ENCODE peak calls at places on chromosome 20, in seven cellular contexts. G is stimulated activated CD8-positive, alpha-beta memory T cell treated with anti-CD3 and anti-CD28 coated beads, Interleukin-7, amount 100 ng/mL, for 1 hour; A is hippocampal formation; B is progenitor cell of endocrine pancreas; Q is mesothelial cell of epicardium; I is IMR-90; V is lung microvascular endothelial cell. P is an unnamed sample.

GRCh38 chr20:841568-842546 is 8.3 kb downstream of the FAM110A start:
- DNase-seq in A (no peak), I (no peak), Q (no peak), V (no peak), G (no peak), B (peak), P (no peak)

GRCh38 chr20:53829706-53830521 is 236.3 kb upstream of the ZNF217 start:
- DNase-seq in B (no peak), I (peak), A (no peak), V (peak), Q (no peak), G (no peak), P (no peak)

GRCh38 chr20:49990310-49990720 is 7.5 kb downstream of the SNAI1 start:
- DNase-seq in G (no peak), V (peak), I (no peak), A (peak), Q (no peak), B (no peak), P (no peak)

GRCh38 chr20:33273117-33273851 is 9.7 kb upstream of the BPIFB1 start:
- DNase-seq in G (no peak), B (no peak), V (no peak), Q (no peak), I (no peak), A (no peak), P (no peak)

GRCh38 chr20:48556956-48557355 is 270.8 kb downstream of the PREX1 start:
- DNase-seq in G (no peak), A (no peak), B (no peak), V (no peak), Q (no peak), I (no peak), P (no peak)

GRCh38 chr20:60242836-60243520 is 284.8 kb downstream of the CDH26 start:
- DNase-seq in A (no peak), V (no peak), G (no peak), Q (no peak), I (peak), B (no peak), P (no peak)

GRCh38 chr20:44271915-44272663 is 25.0 kb downstream of the GDAP1L1 start:
- DNase-seq in B (no peak), A (no peak), Q (no peak), G (no peak), V (no peak), I (no peak), P (no peak)

GRCh38 chr20:53578492-53579222 is 15.0 kb downstream of the ZNF217 start:
- DNase-seq in B (peak), I (peak), V (peak), A (peak), Q (no peak), G (no peak), P (no peak)

GRCh38 chr20:57632286-57632685 is 12.1 kb upstream of the ZBP1 start:
- DNase-seq in V (no peak), B (no peak), A (no peak), G (no peak), Q (no peak), I (no peak), P (no peak)

GRCh38 chr20:59395729-59396128 is 95.3 kb downstream of the EDN3 start:
- DNase-seq in A (no peak), I (no peak), Q (no peak), B (no peak), V (no peak), G (no peak), P (no peak)

GRCh38 chr20:24650091-24650490 is 180.7 kb downstream of the SYNDIG1 start:
- DNase-seq in V (no peak), B (no peak), G (no peak), I (peak), A (no peak), Q (no peak), P (no peak)

GRCh38 chr20:37886851-37887297 is 16.1 kb upstream of the VSTM2L start:
- DNase-seq in G (no peak), Q (no peak), V (no peak), B (no peak), I (no peak), A (no peak), P (no peak)

GRCh38 chr20:57458400-57459160 is 66.4 kb downstream of the CTCFL start:
- DNase-seq in V (no peak), I (no peak), G (no peak), A (peak), B (no peak), Q (no peak), P (no peak)

GRCh38 chr20:45833030-45833882 is at the start of gene SNX21:
- DNase-seq in A (peak), Q (peak), V (peak), I (peak), B (peak), G (no peak), P (peak)

GRCh38 chr20:50663095-50663821 is 28.1 kb downstream of the RIPOR3 start:
- DNase-seq in A (no peak), G (no peak), I (no peak), Q (no peak), V (no peak), B (no peak), P (no peak)

GRCh38 chr20:54165803-54166202 is 8.0 kb downstream of the CYP24A1 start:
- DNase-seq in A (no peak), V (no peak), B (no peak), Q (no peak), G (no peak), I (no peak), P (no peak)

GRCh38 chr20:381581-382290 is 1.2 kb downstream of the TRIB3 start:
- DNase-seq in B (no peak), G (peak), I (peak), A (no peak), V (peak), Q (no peak), P (no peak)

GRCh38 chr20:64265201-64265600 is 9.7 kb downstream of the PCMTD2 start:
- DNase-seq in I (no peak), V (no peak), A (no peak), G (no peak), B (no peak), Q (no peak), P (no peak)

GRCh38 chr20:35108921-35109320 is 16.3 kb upstream of the TRPC4AP start:
- DNase-seq in B (no peak), V (no peak), G (no peak), I (no peak), A (no peak), Q (no peak), P (no peak)

GRCh38 chr20:46520540-46520939 is 7.2 kb upstream of the ZNF334 start:
- DNase-seq in Q (no peak), G (no peak), B (no peak), I (no peak), V (no peak), A (no peak), P (no peak)

P was measured in cerebellar nuclear complex.